ENCODE peak calls at places on chromosomes 1 and 21, in eight cellular contexts. O is RWPE2; N is left ventricle myocardium inferior; K is GM23338; Z is CD8-positive, alpha-beta T cell; X is H9; Q is cardiac muscle cell; B is endodermal cell. J is an unnamed sample.

GRCh38 chr21:35508389-35508888 is 459.3 kb upstream of the RUNX1 start:
- DNase-seq in K (peak; percentile 85), B (peak; percentile 66), Z (no peak), O (no peak), N (peak; percentile 60), X (peak; percentile 56), Q (no peak), J (no peak)

GRCh38 chr1:183920651-183921050 is 115.7 kb downstream of the RGL1 start:
- DNase-seq in B (no peak), Q (no peak), X (no peak), Z (no peak), K (no peak), O (no peak), N (no peak), J (no peak)

GRCh38 chr1:119554188-119554587 is 47.2 kb downstream of the HSD3B1 start:
- DNase-seq in B (peak; percentile 62), K (no peak), Q (peak; percentile 31), O (no peak), N (no peak), X (no peak), Z (no peak), J (no peak)

GRCh38 chr1:183147735-183148134 is 38.3 kb upstream of the LAMC2 start:
- DNase-seq in N (no peak), Q (peak; percentile 5), O (no peak), Z (no peak), B (no peak), X (no peak), K (no peak), J (no peak)

GRCh38 chr1:217660353-217661062 is 29.4 kb downstream of the SPATA17 start:
- DNase-seq in K (peak; percentile 49), Z (no peak), X (no peak), O (no peak), B (no peak), N (no peak), Q (peak; percentile 14), J (peak; percentile 92)

GRCh38 chr1:43653339-43653738 is 3.4 kb downstream of the KDM4A start:
- DNase-seq in Z (no peak), X (peak; percentile 86), K (peak; percentile 92), N (no peak), Q (no peak), O (no peak), B (peak; percentile 86), J (no peak)

GRCh38 chr1:8314346-8315280 is 3.3 kb upstream of the SLC45A1 start:
- DNase-seq in B (peak; percentile 94), N (peak; percentile 63), X (peak; percentile 87), O (peak; percentile 80), Q (peak; percentile 83), K (peak; percentile 90), Z (peak; percentile 54), J (peak; percentile 93)

GRCh38 chr1:14850563-14850962 is 252.1 kb downstream of the KAZN start:
- DNase-seq in B (peak; percentile 64), X (no peak), Q (peak; percentile 2), Z (no peak), K (no peak), N (no peak), O (no peak), J (peak; percentile 20)

GRCh38 chr21:42340187-42340586 is 10.6 kb downstream of the TFF2 start:
- DNase-seq in Z (no peak), Q (no peak), O (no peak), B (peak; percentile 24), K (no peak), X (no peak), N (no peak), J (no peak)

GRCh38 chr1:148318123-148318899 is 164.8 kb downstream of the PPIAL4G start:
- DNase-seq in Z (peak; percentile 68), Q (no peak), B (no peak), X (no peak), N (peak; percentile 28), O (no peak), K (peak; percentile 80), J (no peak)

GRCh38 chr1:116951175-116951935 is 41.6 kb downstream of the PTGFRN start:
- DNase-seq in Z (no peak), Q (no peak), X (no peak), O (no peak), B (no peak), N (peak; percentile 28), K (no peak), J (no peak)

GRCh38 chr1:114764689-114765088 is 6.9 kb upstream of the CSDE1 start:
- DNase-seq in Q (no peak), Z (no peak), X (no peak), K (peak; percentile 32), B (no peak), O (no peak), N (no peak), J (no peak)

GRCh38 chr1:222896630-222897526 is 82.0 kb downstream of the DISP1 start:
- DNase-seq in N (no peak), Z (no peak), K (no peak), O (no peak), Q (no peak), X (no peak), B (no peak), J (no peak)

GRCh38 chr1:45177452-45177851 is 29.0 kb downstream of the ZSWIM5 start:
- DNase-seq in B (no peak), O (no peak), X (no peak), K (no peak), Q (no peak), Z (no peak), N (no peak), J (peak; percentile 13)

GRCh38 chr1:17802164-17802563 is 47.0 kb downstream of the ACTL8 start:
- DNase-seq in Z (no peak), X (no peak), K (no peak), B (no peak), N (no peak), O (no peak), Q (no peak), J (no peak)

GRCh38 chr1:194813109-194813508 is 1626.7 kb upstream of the B3GALT2 start:
- DNase-seq in B (no peak), Z (no peak), X (no peak), N (no peak), Q (no peak), K (no peak), O (no peak), J (peak; percentile 12)

GRCh38 chr1:78475888-78476610 is 14.7 kb upstream of the PTGFR start:
- DNase-seq in Z (no peak), Q (no peak), B (no peak), O (no peak), K (no peak), N (no peak), X (no peak), J (no peak)

GRCh38 chr1:158246650-158247049 is 7.6 kb upstream of the CD1A start:
- DNase-seq in Q (no peak), N (no peak), K (peak; percentile 20), B (no peak), Z (no peak), O (no peak), X (no peak), J (peak; percentile 23)
- TF ChIP-seq CTCF in Q (no peak), N (no peak), K (peak; percentile 39), B (peak; percentile 52), Z (no peak), O (peak; percentile 31), X (peak; percentile 32), J (no peak)

DNA sequence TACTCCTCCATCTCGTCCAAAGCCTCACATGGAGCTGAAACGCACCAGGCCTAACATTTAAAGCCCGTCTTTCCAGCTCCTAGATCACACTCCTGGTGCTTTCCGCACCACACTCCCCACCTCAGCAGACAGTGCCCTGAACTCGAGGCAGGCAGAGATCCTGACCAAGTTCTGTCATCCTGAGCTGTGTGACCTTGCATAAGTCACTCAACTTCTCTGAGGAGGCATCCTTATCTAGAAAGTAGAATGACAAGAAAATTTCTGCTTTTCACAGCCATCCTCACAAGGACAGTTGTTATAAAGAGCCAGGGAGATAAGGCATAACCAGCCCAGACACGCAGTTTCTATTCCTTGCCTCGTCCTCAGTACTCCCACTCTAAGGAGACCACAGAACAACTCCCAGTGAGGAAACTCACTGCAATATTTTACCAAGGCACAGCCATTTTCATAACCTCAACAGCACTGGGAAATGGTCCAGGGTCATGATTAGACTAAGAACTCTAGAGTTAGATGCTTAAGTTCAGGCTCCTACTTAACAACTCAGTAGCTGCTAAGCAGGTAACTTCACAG is 3.1 kb downstream of the LRP8 start:
- DNase-seq in B (no peak), O (no peak), Q (no peak), K (no peak), Z (no peak), X (no peak), N (no peak), J (no peak)
- H3K27ac ChIP-seq in B (no peak overlapping the region), O (peak overlapping the region; percentile 78), Q (no peak overlapping the region), K (no peak overlapping the region), Z (no peak overlapping the region), X (no peak overlapping the region), N (no peak overlapping the region), J (peak overlapping the region; percentile 30)

GRCh38 chr21:37874481-37874880 is 41.8 kb downstream of the KCNJ6 start:
- DNase-seq in B (peak; percentile 15), Q (no peak), Z (no peak), K (no peak), X (no peak), O (no peak), N (no peak), J (no peak)

GRCh38 chr21:37874904-37875780 is 41.1 kb downstream of the KCNJ6 start:
- DNase-seq in N (no peak), O (no peak), Q (no peak), Z (no peak), K (no peak), X (no peak), B (no peak), J (no peak)

GRCh38 chr21:37871121-37871862 is 45.0 kb downstream of the KCNJ6 start:
- DNase-seq in Q (no peak), K (no peak), Z (no peak), O (no peak), N (no peak), X (no peak), B (no peak), J (peak; percentile 32)

GRCh38 chr21:37870229-37870628 is 46.0 kb downstream of the KCNJ6 start:
- DNase-seq in K (no peak), B (no peak), X (no peak), N (no peak), O (no peak), Z (no peak), Q (no peak), J (no peak)

GRCh38 chr21:37873655-37874054 is 42.6 kb downstream of the KCNJ6 start:
- DNase-seq in X (no peak), B (peak; percentile 39), Q (no peak), Z (no peak), O (no peak), K (peak; percentile 52), N (no peak), J (no peak)
- TF ChIP-seq CTCF in X (peak; percentile 55), B (peak; percentile 65), Q (peak; percentile 22), Z (no peak), O (no peak), K (peak; percentile 32), N (no peak), J (no peak)

DNA sequence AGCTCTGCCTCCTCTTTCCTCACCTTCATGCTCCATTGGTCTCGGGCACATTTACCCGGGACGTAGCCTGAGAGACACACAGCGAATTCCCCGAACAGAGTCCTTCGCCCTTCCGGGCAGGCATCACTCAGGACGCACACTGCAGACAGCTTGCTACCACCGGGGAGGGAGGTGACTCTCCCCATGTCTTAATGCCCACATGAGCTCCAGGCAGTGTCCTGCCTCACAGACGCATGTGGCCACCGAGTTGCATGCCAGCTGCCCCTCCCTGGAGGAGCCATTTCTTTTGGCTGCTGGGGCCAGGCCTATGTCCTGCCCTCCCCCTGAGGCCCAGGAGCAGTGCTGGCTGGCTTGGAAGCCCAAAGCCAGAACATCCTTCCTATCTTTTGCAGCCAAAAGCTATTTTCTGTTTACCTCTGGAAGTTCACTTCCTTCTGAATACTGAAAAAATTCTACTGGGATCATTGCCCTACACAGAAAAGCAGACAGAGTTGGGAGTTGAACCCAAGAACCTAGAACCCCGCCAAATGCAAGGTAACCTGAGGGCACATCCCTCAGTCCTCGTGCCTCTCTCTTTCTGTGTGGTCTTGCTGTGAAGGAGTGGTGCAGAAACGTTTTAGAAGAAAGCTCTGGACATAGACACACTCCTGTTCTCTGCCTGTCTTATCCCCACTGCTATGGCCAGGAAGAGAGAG is 209.4 kb downstream of the TOMM20 start:
- DNase-seq in X (no peak), N (peak; percentile 72), K (no peak), Q (no peak), B (no peak), O (no peak), Z (no peak), J (no peak)
- H3K27ac ChIP-seq in X (no peak overlapping the region), N (peak overlapping the region; percentile 97), K (no peak overlapping the region), Q (no peak overlapping the region), B (peak overlapping the region; percentile 66), O (no peak overlapping the region), Z (no peak overlapping the region), J (no peak overlapping the region)

J was measured in RWPE1.